ENCODE peak calls at places on chromosomes 12 and 14, in eight cellular contexts. L is MM.1S; Z is GM13977; H is right lobe of liver; B is stimulated activated CD4-positive, alpha-beta T cell treated with anti-CD3 and anti-CD28 coated beads, Interleukin-1b, Interleukin-23, amount 100 ng/mL, for 1 hour; A is aorta; S is T-helper 9 cell; Q is tibial artery. M is an unnamed sample.

GRCh38 chr12:120110550-120111501 is 5.7 kb downstream of the RAB35 start:
- DNase-seq in L (no peak), Z (peak), H (peak), B (no peak), A (peak), S (peak), Q (peak), M (no peak)

GRCh38 chr14:63295991-63296630 is 22.6 kb downstream of the GPHB5 start:
- DNase-seq in L (no peak), Z (no peak), H (no peak), B (no peak), A (no peak), S (no peak), Q (no peak), M (no peak)

GRCh38 chr12:26027401-26027800 is 68.9 kb downstream of the RASSF8 start:
- DNase-seq in L (no peak), Z (no peak), H (no peak), B (no peak), A (no peak), S (no peak), Q (no peak), M (no peak)

GRCh38 chr14:71322660-71323250 is 415.5 kb downstream of the PCNX1 start:
- DNase-seq in L (peak), Z (peak), H (no peak), B (no peak), A (no peak), S (no peak), Q (no peak), M (peak)

GRCh38 chr14:55051426-55052258 is at the start of gene MAPK1IP1L:
- DNase-seq in L (peak), Z (peak), H (peak), B (peak), A (peak), S (peak), Q (peak), M (peak)

GRCh38 chr12:10293570-10294227 is 14.0 kb upstream of the KLRD1 start:
- DNase-seq in L (no peak), Z (no peak), H (no peak), B (no peak), A (no peak), S (no peak), Q (no peak), M (no peak)

GRCh38 chr14:50785506-50786063 is 45.4 kb downstream of the NIN start:
- DNase-seq in L (no peak), Z (no peak), H (no peak), B (no peak), A (no peak), S (no peak), Q (no peak), M (no peak)

GRCh38 chr12:55722948-55723347 is 2.8 kb downstream of the RDH5 start:
- DNase-seq in L (no peak), Z (no peak), H (no peak), B (no peak), A (peak), S (no peak), Q (no peak), M (no peak)

GRCh38 chr14:58752782-58753181 is 115.0 kb downstream of the DACT1 start:
- DNase-seq in L (no peak), Z (no peak), H (peak), B (no peak), A (peak), S (no peak), Q (peak), M (no peak)

GRCh38 chr12:113238309-113238708 is 17.0 kb downstream of the TPCN1 start:
- DNase-seq in L (no peak), Z (no peak), H (no peak), B (no peak), A (no peak), S (no peak), Q (no peak), M (no peak)

GRCh38 chr12:47977046-47977771 is 13.8 kb downstream of the TMEM106C start:
- DNase-seq in L (no peak), Z (no peak), H (no peak), B (no peak), A (no peak), S (no peak), Q (no peak), M (no peak)

GRCh38 chr14:87898301-87898700 is 94.7 kb downstream of the GALC start:
- DNase-seq in L (no peak), Z (no peak), H (no peak), B (no peak), A (no peak), S (no peak), Q (no peak), M (no peak)

GRCh38 chr12:70849265-70849960 is 71.1 kb downstream of the PTPRR start:
- DNase-seq in L (peak), Z (peak), H (no peak), B (no peak), A (no peak), S (no peak), Q (no peak), M (no peak)

GRCh38 chr14:20413785-20414117 is 450 bp upstream of the TEP1 start:
- DNase-seq in L (no peak), Z (no peak), H (no peak), B (no peak), A (no peak), S (no peak), Q (no peak), M (no peak)

GRCh38 chr14:105842105-105842504 is 315.7 kb downstream of the TMEM121 start:
- DNase-seq in L (no peak), Z (no peak), H (no peak), B (no peak), A (no peak), S (no peak), Q (no peak), M (no peak)

GRCh38 chr14:21768116-21768874 is 94.7 kb upstream of the OR4E1 start:
- DNase-seq in L (peak), Z (peak), H (no peak), B (no peak), A (no peak), S (no peak), Q (no peak), M (no peak)

GRCh38 chr12:46459881-46460545 is 87.4 kb upstream of the SLC38A2 start:
- DNase-seq in L (no peak), Z (no peak), H (no peak), B (no peak), A (no peak), S (no peak), Q (peak), M (no peak)

GRCh38 chr12:30926243-30927209 is at the start of gene TSPAN11:
- DNase-seq in L (no peak), Z (peak), H (no peak), B (no peak), A (no peak), S (no peak), Q (peak), M (no peak)

GRCh38 chr14:73524493-73524892 is 12.4 kb upstream of the ACOT1 start:
- DNase-seq in L (no peak), Z (no peak), H (no peak), B (no peak), A (no peak), S (no peak), Q (no peak), M (no peak)

GRCh38 chr12:7042847-7043246 is 17.7 kb upstream of the C1S start:
- DNase-seq in L (no peak), Z (peak), H (no peak), B (no peak), A (no peak), S (no peak), Q (no peak), M (no peak)

GRCh38 chr14:102917469-102918211 is 4.8 kb upstream of the AMN start:
- DNase-seq in L (peak), Z (peak), H (peak), B (peak), A (peak), S (peak), Q (peak), M (peak)

GRCh38 chr14:74400919-74401503 is 25.0 kb downstream of the SYNDIG1L start:
- DNase-seq in L (no peak), Z (peak), H (no peak), B (no peak), A (no peak), S (no peak), Q (no peak), M (no peak)

GRCh38 chr12:65867428-65867827 is 43.1 kb downstream of the HMGA2 start:
- DNase-seq in L (no peak), Z (no peak), H (no peak), B (no peak), A (no peak), S (no peak), Q (no peak), M (no peak)

GRCh38 chr14:75063491-75064204 is at the start of gene ACYP1:
- DNase-seq in L (peak), Z (peak), H (peak), B (peak), A (peak), S (peak), Q (peak), M (peak)